ENCODE peak calls at places on chromosomes 13 and 19, in nine cellular contexts. X, N, P, R, V, W, O, C and M are unnamed samples. For H3K4me1, the result is how much of the 10 kb centered on the place peaks cover.

GRCh38 chr13:80499536-80500280 is 158.8 kb upstream of the SPRY2 start:
- DNase-seq in X (no peak), N (no peak), P (no peak), R (no peak), V (no peak), W (no peak), O (no peak), C (no peak), M (no peak)

GRCh38 chr13:97629601-97630272 is 195.8 kb downstream of the RAP2A start:
- DNase-seq in X (no peak), N (no peak), P (no peak), R (no peak), V (no peak), W (no peak), O (no peak), C (no peak), M (no peak)

GRCh38 chr19:41298327-41298964 is 11.5 kb upstream of the CCDC97 start:
- DNase-seq in X (peak), N (no peak), P (peak), R (peak), V (peak), W (peak), O (no peak), C (peak), M (peak)

GRCh38 chr13:91158015-91158390 is 189.5 kb upstream of the MIR17HG start:
- DNase-seq in X (no peak), N (no peak), P (no peak), R (no peak), V (no peak), W (no peak), O (no peak), C (no peak), M (no peak)

GRCh38 chr13:21309542-21310172 is 133.2 kb downstream of the MRPL57 start:
- DNase-seq in X (no peak), N (no peak), P (no peak), R (no peak), V (no peak), W (no peak), O (no peak), C (no peak), M (no peak)

GRCh38 chr13:73715114-73715909 is 418.9 kb downstream of the KLF12 start:
- DNase-seq in X (no peak), N (no peak), P (no peak), R (no peak), V (no peak), W (no peak), O (no peak), C (no peak), M (no peak)

GRCh38 chr19:5823579-5824281 is 15.8 kb downstream of the FUT6 start:
- DNase-seq in X (no peak), N (peak), P (no peak), R (no peak), V (no peak), W (no peak), O (no peak), C (no peak), M (peak)

GRCh38 chr19:4976412-4977298 is 7.7 kb downstream of the KDM4B start:
- DNase-seq in X (peak), N (peak), P (peak), R (peak), V (peak), W (peak), O (peak), C (peak), M (peak)

DNA sequence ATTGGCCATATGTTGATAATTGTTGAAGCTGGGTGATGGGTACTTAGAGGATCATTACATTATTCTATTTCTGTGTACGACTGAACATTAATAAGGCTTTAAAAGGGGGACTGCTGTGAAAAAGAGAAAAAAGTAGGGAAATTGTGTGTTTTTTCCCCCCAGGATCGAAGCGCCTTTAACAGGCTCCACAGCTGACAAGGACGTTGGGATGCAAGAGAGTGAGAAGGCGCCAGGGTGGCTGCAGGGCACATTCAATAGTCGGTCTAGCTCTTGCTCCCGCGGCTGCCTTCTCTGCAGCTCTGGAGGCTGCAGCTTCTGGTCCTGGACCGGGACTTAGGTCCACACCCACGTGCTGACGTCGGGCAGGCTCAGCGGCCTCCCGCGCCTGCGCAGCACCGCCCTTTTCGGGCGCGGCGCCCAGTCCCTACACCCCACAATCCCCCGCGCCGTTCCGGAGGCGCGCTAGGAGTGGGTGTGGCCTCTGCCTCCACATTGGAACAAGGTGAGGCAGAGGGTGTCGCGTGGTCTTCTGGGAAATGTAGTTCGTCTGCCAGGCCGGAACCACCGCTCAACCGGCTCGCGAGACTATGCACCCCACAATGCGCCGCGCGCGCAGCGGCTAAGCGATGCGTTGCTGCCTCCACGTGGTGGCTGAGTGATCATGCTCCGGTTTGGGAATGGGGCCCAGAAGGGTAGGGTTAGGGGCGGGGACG is 4.9 kb upstream of the LRFN3 start:
- DNase-seq in X (peak), N (peak), P (peak), R (peak), V (peak), W (peak), O (peak), C (peak), M (peak)
- TF ChIP-seq POLR2A in X (peak), N (peak), P (peak), R (peak), V (peak), W (peak), O (peak), C (peak), M (no peak)

DNA sequence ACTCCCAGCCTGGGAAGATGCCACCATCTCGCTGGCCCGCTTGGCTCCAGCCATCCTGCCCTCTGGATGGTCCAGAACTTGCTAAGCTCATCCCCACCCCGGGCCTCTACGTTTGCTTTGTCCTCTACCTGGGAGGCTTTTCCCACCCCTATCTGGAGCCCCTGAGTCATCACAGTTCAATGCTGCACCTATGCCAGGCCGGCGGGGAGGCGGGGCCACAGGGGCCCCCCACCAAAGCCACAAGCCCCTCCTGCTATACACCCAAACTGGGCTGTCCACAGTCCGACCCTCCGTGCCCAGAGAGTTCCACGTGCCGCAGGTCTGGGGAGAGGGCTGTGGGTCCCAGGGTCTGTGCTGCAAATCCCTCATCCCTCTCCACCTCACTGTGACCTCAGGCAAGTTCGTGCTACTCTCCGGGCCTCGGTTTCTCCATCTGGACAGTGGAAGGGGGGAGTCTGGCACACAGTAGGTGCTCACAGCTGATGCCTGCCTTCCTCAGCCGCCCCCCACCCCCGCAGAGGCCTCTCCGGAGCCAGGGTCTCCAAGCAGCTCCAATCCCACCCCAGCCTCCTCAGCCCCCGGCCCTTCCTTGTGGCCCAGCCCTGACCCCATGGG is 1.9 kb upstream of the TCF3 start:
- DNase-seq in X (no peak), N (no peak), P (no peak), R (peak), V (no peak), W (no peak), O (no peak), C (no peak), M (no peak)
- H3K4me1 ChIP-seq in X (under half), N (under half), P (under half), R (under half), V (under half), W (under half), O (under half), C (under half), M (under half)

GRCh38 chr19:2044709-2045500 is 6.1 kb downstream of the MKNK2 start:
- DNase-seq in X (peak), N (no peak), P (no peak), R (no peak), V (peak), W (no peak), O (peak), C (no peak), M (no peak)
- TF ChIP-seq POLR2A in X (no peak), N (no peak), P (no peak), R (no peak), V (no peak), W (no peak), O (no peak), C (no peak), M (no peak)

GRCh38 chr13:25973576-25973975 is 78.2 kb downstream of the SHISA2 start:
- DNase-seq in X (no peak), N (no peak), P (no peak), R (no peak), V (no peak), W (no peak), O (no peak), C (no peak), M (no peak)
- H3K4me1 ChIP-seq in X (under half), N (under half), P (under half), R (under half), V (under half), W (under half), O (under half), C (under half), M (under half)

GRCh38 chr19:49340069-49340864 is 5.1 kb downstream of the CD37 start:
- DNase-seq in X (peak), N (no peak), P (no peak), R (peak), V (peak), W (peak), O (peak), C (peak), M (peak)

GRCh38 chr19:49338023-49338677 is 2.9 kb downstream of the CD37 start:
- DNase-seq in X (no peak), N (no peak), P (no peak), R (no peak), V (no peak), W (peak), O (peak), C (no peak), M (no peak)

GRCh38 chr19:49339364-49340068 is 4.3 kb downstream of the CD37 start:
- DNase-seq in X (peak), N (no peak), P (peak), R (peak), V (peak), W (peak), O (peak), C (peak), M (peak)

GRCh38 chr19:49337267-49338022 is 2.2 kb downstream of the CD37 start:
- DNase-seq in X (no peak), N (no peak), P (no peak), R (no peak), V (no peak), W (peak), O (no peak), C (no peak), M (no peak)

DNA sequence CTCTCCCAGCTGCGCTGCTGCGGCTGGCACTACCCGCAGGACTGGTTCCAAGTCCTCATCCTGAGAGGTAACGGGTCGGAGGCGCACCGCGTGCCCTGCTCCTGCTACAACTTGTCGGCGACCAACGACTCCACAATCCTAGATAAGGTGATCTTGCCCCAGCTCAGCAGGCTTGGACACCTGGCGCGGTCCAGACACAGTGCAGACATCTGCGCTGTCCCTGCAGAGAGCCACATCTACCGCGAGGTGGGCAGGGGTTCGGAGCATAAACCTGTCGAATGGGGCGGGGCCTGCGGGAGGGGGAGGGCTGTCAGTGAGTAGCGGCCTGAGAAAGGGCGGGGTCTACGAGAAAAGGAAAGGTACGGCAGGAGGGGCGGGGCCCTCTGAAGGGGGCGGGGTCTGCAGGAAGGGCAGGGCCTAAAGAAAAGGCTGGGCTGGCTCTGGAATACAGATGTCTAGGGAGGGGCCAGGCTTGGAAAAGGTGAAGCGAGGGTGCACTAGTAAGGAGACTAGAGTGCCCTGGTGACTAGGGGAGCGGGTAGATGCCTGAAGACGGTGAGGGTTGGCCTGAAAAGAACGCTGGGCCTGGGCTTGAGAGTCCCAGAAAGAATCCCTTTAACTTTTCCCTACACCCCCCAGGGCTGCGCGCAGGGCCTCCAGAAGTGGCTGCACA is 3.6 kb downstream of the CD37 start:
- DNase-seq in X (peak), N (peak), P (no peak), R (peak), V (peak), W (peak), O (peak), C (no peak), M (peak)
- TF ChIP-seq POLR2A in X (no peak), N (no peak), P (no peak), R (no peak), V (no peak), W (no peak), O (no peak), C (no peak), M (no peak)

DNA sequence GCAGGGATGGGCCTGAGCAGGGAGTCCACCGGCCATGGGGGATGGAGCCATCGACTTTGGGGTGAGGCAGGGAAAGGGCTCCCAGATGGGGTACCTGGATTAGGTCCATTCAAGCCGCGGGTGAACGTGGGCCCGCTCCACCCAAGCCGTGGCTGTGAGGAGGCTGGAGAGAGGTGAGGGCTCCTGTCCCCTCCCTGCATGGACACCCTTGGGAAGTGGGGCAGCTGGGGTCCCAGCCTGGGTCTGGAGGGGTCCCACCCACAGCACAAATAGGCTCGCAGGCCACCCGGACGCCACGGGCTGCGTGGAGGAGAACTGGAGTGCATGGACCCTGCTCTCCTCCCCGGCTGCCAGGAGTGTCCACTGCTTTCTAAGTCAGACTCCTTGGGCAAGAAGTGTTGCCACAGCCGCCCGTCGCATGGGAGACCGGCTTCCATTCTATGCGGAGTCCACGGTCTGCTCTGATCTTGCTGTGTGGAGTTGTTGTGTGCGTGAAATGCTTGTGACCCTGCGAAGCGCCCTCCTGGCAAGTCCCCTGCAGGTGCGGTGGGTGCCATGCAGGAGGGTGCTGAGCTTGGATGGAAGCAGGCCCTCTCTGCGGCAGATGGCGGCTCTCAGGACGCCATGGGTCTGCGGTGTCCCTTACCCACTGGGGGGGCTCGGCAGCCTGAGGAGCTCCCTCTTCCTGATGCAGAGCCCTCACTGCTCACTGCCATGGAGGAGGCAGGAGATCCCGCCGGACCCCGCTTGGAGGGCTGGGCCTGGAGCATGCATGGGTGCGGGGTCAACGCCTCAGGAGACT is 2.0 kb downstream of the DAZAP1 start:
- DNase-seq in X (no peak), N (no peak), P (no peak), R (peak), V (no peak), W (no peak), O (no peak), C (no peak), M (no peak)
- H3K4me1 ChIP-seq in X (under half), N (under half), P (under half), R (half or more), V (under half), W (half or more), O (half or more), C (under half), M (half or more)